ENCODE peak calls at places on chromosomes 1 and 21, in seven cellular contexts. S, X, I, G, Z, H and E are unnamed samples.
A peak's percentile ranks its signal among the peaks of the same experiment; 100 is the strongest.

GRCh38 chr1:9439074-9439761 is 100.0 kb upstream of the SLC25A33 start:
- DNase-seq in S (no peak), X (peak; percentile 50), I (no peak), G (no peak), Z (no peak), H (no peak), E (no peak)

GRCh38 chr21:44349847-44350772 is 3.3 kb upstream of the TRPM2 start:
- DNase-seq in S (no peak), X (no peak), I (no peak), G (no peak), Z (no peak), H (no peak), E (no peak)

GRCh38 chr1:170666661-170667060 is 2.7 kb downstream of the PRRX1 start:
- DNase-seq in S (no peak), X (no peak), I (no peak), G (no peak), Z (no peak), H (no peak), E (no peak)

GRCh38 chr1:6130036-6130435 is 50.1 kb downstream of the CHD5 start:
- DNase-seq in S (no peak), X (no peak), I (no peak), G (no peak), Z (no peak), H (no peak), E (no peak)

GRCh38 chr1:227437495-227438008 is 119.3 kb upstream of the CDC42BPA start:
- DNase-seq in S (no peak), X (peak; percentile 83), I (no peak), G (no peak), Z (peak; percentile 81), H (peak; percentile 79), E (no peak)

GRCh38 chr1:10950316-10951172 is 61.9 kb upstream of the TARDBP start:
- DNase-seq in S (no peak), X (no peak), I (no peak), G (no peak), Z (no peak), H (no peak), E (no peak)

GRCh38 chr1:17581389-17582123 is 42.1 kb downstream of the ARHGEF10L start:
- DNase-seq in S (no peak), X (no peak), I (no peak), G (no peak), Z (no peak), H (no peak), E (no peak)

GRCh38 chr1:58885998-58886397 is 102.2 kb upstream of the JUN start:
- DNase-seq in S (no peak), X (peak; percentile 42), I (no peak), G (no peak), Z (no peak), H (no peak), E (peak; percentile 33)

GRCh38 chr1:231338270-231339128 is at the start of gene SPRTN:
- DNase-seq in S (no peak), X (no peak), I (no peak), G (no peak), Z (no peak), H (peak; percentile 27), E (no peak)

GRCh38 chr1:175192111-175192629 is 406 bp downstream of the KIAA0040 start:
- DNase-seq in S (no peak), X (no peak), I (no peak), G (no peak), Z (no peak), H (peak; percentile 17), E (peak; percentile 36)

GRCh38 chr1:228006034-228006792 is 585 bp upstream of the WNT3A start:
- DNase-seq in S (no peak), X (no peak), I (no peak), G (no peak), Z (no peak), H (no peak), E (no peak)

GRCh38 chr21:46156678-46157077 is 1.3 kb upstream of the FTCD start:
- DNase-seq in S (no peak), X (no peak), I (no peak), G (no peak), Z (no peak), H (no peak), E (no peak)

GRCh38 chr21:45019887-45020537 is 54.4 kb upstream of the ADARB1 start:
- DNase-seq in S (no peak), X (no peak), I (no peak), G (no peak), Z (no peak), H (no peak), E (no peak)

GRCh38 chr1:6075747-6076146 is 30.1 kb downstream of the KCNAB2 start:
- DNase-seq in S (no peak), X (no peak), I (no peak), G (no peak), Z (no peak), H (no peak), E (no peak)

GRCh38 chr1:172107261-172107820 is 266.0 kb downstream of the DNM3 start:
- DNase-seq in S (no peak), X (peak; percentile 27), I (no peak), G (no peak), Z (no peak), H (no peak), E (no peak)

GRCh38 chr1:204079608-204079999 is 6.7 kb downstream of the SOX13 start:
- DNase-seq in S (no peak), X (no peak), I (no peak), G (no peak), Z (no peak), H (peak; percentile 22), E (no peak)